ENCODE peak calls at places on chromosomes 5 and 9, in nine cellular contexts. E, Q, P, Y, D, V, K, U and O are unnamed samples.

GRCh38 chr5:95284512-95285405 is at the start of gene MCTP1:
- DNase-seq in U (peak; percentile 48), P (peak; percentile 32), K (no peak), V (peak; percentile 79), D (peak; percentile 32), Y (peak; percentile 70), Q (no peak), E (no peak), O (no peak)

GRCh38 chr5:176832162-176832561 is 21.8 kb downstream of the UNC5A start:
- DNase-seq in K (no peak), Q (no peak), D (no peak), U (no peak), E (no peak), Y (no peak), P (no peak), V (no peak), O (no peak)

GRCh38 chr9:34417734-34418133 is 40.6 kb downstream of the FAM219A start:
- DNase-seq in Y (no peak), P (no peak), D (no peak), U (peak; percentile 24), V (no peak), Q (no peak), E (no peak), K (no peak), O (no peak)

GRCh38 chr9:130119521-130120206 is 52.5 kb upstream of the NCS1 start:
- DNase-seq in P (no peak), K (no peak), Y (no peak), D (no peak), E (no peak), U (no peak), Q (no peak), V (no peak), O (no peak)

GRCh38 chr5:6790346-6790865 is 77.2 kb downstream of the TENT4A start:
- DNase-seq in K (no peak), P (no peak), Y (no peak), D (no peak), Q (no peak), U (no peak), E (no peak), V (no peak), O (no peak)

GRCh38 chr9:78856144-78856543 is 559.2 kb downstream of the PSAT1 start:
- DNase-seq in K (no peak), Q (no peak), Y (no peak), U (no peak), D (no peak), V (no peak), E (peak; percentile 54), P (no peak), O (no peak)

GRCh38 chr9:83346655-83347393 is 191.4 kb downstream of the FRMD3 start:
- DNase-seq in D (no peak), Q (no peak), E (no peak), V (no peak), P (no peak), K (no peak), U (no peak), Y (no peak), O (no peak)

GRCh38 chr9:25205285-25205684 is 473.0 kb downstream of the TUSC1 start:
- DNase-seq in K (no peak), Y (no peak), P (no peak), E (no peak), D (no peak), U (no peak), V (no peak), Q (no peak), O (no peak)

DNA sequence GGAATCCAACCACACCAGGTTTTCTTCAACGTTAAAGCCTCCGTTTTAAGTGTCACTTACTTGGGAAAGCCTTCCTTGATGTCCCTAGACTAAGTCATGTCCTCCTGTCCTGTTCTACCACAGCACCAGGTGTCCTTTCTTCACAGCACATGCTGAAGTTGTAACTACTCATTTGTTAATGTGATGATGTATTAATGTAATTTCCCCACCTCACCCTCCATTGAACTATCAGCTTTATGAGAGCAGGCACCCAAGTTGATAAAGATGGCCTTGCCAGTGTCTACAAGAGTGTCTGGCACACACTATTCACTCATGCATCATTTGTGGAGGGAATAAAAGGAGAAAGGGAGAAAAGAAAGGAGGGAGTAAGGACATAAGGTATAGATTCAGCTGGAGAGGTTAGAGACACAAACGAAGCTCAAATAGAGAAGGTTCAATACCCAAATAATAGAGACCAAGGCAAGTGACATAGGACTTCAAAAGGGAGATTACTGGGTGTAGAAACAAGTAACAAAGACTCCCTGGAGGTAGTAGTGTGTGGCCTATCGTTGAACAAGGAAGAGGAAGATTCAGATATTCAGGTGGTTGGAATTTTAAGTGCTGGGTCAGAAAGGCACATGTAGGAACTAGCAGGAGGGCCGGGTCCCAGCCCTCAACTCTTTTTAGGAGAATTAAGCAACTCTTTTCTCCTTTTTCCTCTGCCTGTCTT is 6.6 kb downstream of the ITK start:
- DNase-seq in U (no peak), E (no peak), Q (no peak), P (no peak), Y (no peak), V (no peak), D (no peak), K (no peak), O (no peak)
- H3K4me3 ChIP-seq in U (no peak overlapping the region), E (no peak overlapping the region), Q (no peak overlapping the region), P (no peak overlapping the region), Y (no peak overlapping the region), V (no peak overlapping the region), D (no peak overlapping the region), K (no peak overlapping the region), O (no peak overlapping the region)

GRCh38 chr5:73780297-73781080 is 154.5 kb downstream of the ARHGEF28 start:
- DNase-seq in U (no peak), V (no peak), P (no peak), E (no peak), Y (no peak), K (no peak), Q (no peak), D (peak; percentile 38), O (no peak)

GRCh38 chr5:73786043-73786831 is 160.2 kb downstream of the ARHGEF28 start:
- DNase-seq in P (no peak), V (no peak), E (no peak), D (no peak), K (no peak), Q (no peak), U (peak; percentile 19), Y (no peak), O (no peak)

GRCh38 chr5:73783823-73784222 is 157.8 kb downstream of the ARHGEF28 start:
- DNase-seq in U (no peak), E (peak; percentile 53), Y (no peak), Q (no peak), K (peak; percentile 42), V (no peak), D (no peak), P (no peak), O (no peak)
- TF ChIP-seq CTCF in U (peak; percentile 13), E (peak; percentile 47), Y (peak; percentile 43), Q (peak; percentile 29), K (peak; percentile 3), V (no peak), D (no peak), P (peak; percentile 21), O (no peak)

GRCh38 chr9:107282268-107282667 is 811 bp upstream of the RAD23B start:
- DNase-seq in P (no peak), U (no peak), Q (no peak), Y (no peak), E (no peak), K (peak; percentile 16), V (no peak), D (no peak), O (no peak)
- H3K4me1 ChIP-seq in P (peaks cover 28% of the 10 kb centered on the region), U (peaks cover 30% of the 10 kb centered on the region), Q (peaks cover 31% of the 10 kb centered on the region), Y (peaks cover 25% of the 10 kb centered on the region), E (peaks cover 2% of the 10 kb centered on the region), K (peaks cover 11% of the 10 kb centered on the region), V (peaks cover 42% of the 10 kb centered on the region), D (peaks cover 28% of the 10 kb centered on the region), O (peaks cover 8% of the 10 kb centered on the region)

GRCh38 chr9:95764920-95765319 is 110.6 kb upstream of the ERCC6L2 start:
- DNase-seq in V (no peak), D (no peak), K (no peak), E (no peak), Y (no peak), Q (no peak), P (no peak), U (no peak), O (no peak)
- H3K4me3 ChIP-seq in V (no peak overlapping the region), D (no peak overlapping the region), K (peak overlapping the region; percentile 23), E (peak overlapping the region; percentile 43), Y (peak overlapping the region; percentile 30), Q (no peak overlapping the region), P (peak overlapping the region; percentile 31), U (no peak overlapping the region), O (no peak overlapping the region)

GRCh38 chr5:1736065-1736464 is 63.6 kb downstream of the MRPL36 start:
- DNase-seq in P (no peak), Q (peak; percentile 26), E (no peak), Y (no peak), V (no peak), U (no peak), K (no peak), D (no peak), O (no peak)

GRCh38 chr5:1734908-1735289 is 64.7 kb downstream of the MRPL36 start:
- DNase-seq in U (no peak), P (peak; percentile 23), K (no peak), E (no peak), Y (peak; percentile 42), V (no peak), D (no peak), Q (no peak), O (no peak)

GRCh38 chr5:1735320-1735970 is 64.2 kb downstream of the MRPL36 start:
- DNase-seq in U (no peak), V (peak; percentile 69), Q (peak; percentile 55), K (no peak), D (no peak), Y (no peak), E (no peak), P (peak; percentile 24), O (peak; percentile 46)

GRCh38 chr5:1737790-1738405 is 61.7 kb downstream of the MRPL36 start:
- DNase-seq in Q (peak; percentile 11), D (no peak), Y (no peak), E (peak; percentile 13), U (no peak), V (peak; percentile 26), K (peak; percentile 23), P (peak; percentile 25), O (no peak)

DNA sequence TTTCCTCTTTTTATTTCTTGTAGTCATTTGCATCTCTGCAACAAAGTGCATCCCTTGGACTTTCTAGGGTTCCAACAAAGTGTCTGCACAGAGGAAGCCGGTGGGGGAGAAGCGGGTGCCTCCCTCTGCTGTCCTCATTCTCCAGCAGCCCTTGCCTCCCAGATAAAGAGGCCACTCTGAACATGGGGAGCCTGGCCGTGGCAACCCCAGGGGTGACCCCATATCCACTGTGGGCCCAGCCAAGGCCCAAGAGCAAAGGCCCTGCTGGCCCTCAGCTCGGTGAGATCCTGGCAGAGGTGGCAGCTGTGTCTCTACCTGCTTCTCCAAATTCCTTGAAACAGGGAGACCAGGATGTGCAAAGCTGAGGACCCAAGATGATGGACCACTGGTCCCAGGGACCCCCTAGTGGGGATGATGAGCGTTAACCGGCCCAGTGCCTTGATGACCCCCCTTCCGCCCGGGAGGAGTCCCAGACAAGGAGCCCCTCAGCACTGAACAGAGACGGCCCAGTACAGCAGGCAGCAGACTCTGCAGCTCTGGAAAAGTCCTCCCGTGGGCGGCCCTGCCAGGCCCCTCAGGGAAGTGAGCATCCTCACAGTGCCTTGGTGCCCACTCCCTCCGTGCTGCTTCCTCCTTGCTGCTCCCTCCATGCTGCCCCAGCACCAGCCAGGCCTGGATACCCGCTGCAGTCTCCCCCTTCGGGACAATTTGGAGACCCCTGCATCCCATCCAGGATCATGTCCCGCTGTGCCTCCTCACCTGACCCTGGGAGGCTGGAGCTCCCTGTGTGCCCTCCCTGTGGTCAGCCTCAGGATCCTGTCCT is 62.5 kb downstream of the MRPL36 start:
- DNase-seq in Y (peak; percentile 57), Q (peak; percentile 50), K (no peak), D (no peak), E (no peak), U (no peak), P (peak; percentile 20), V (peak; percentile 74), O (no peak)
- TF ChIP-seq CTCF in Y (no peak), Q (no peak), K (no peak), D (no peak), E (no peak), U (no peak), P (no peak), V (no peak), O (no peak)